ENCODE peak calls at places on chromosomes 3 and 15, in five cellular contexts. Y is EL; Q is GM20000; I is activated T-helper 1 cell treated with anti-CD3 and anti-CD28 coated beads, Interleukin-2, amount 50 U/mL, for 16 hours; A is stromal cell of bone marrow. W is an unnamed sample.

GRCh38 chr3:171329759-171330158 is 130.4 kb downstream of the TNIK start:
- DNase-seq in Y (no peak), Q (no peak), I (no peak), A (no peak), W (no peak)

GRCh38 chr15:62046064-62046779 is 14.0 kb downstream of the VPS13C start:
- DNase-seq in Y (no peak), Q (peak; percentile 37), I (no peak), A (no peak), W (no peak)

GRCh38 chr3:101043687-101044078 is 50.5 kb upstream of the ABI3BP start:
- DNase-seq in Y (no peak), Q (no peak), I (no peak), A (no peak), W (no peak)

GRCh38 chr3:124859025-124859424 is 28.1 kb downstream of the ITGB5 start:
- DNase-seq in Y (peak; percentile 74), Q (no peak), I (no peak), A (peak; percentile 71), W (no peak)

GRCh38 chr3:14413381-14414071 is 11.1 kb downstream of the SLC6A6 start:
- DNase-seq in Y (peak; percentile 76), Q (no peak), I (no peak), A (no peak), W (no peak)

GRCh38 chr3:39260957-39261356 is 18.9 kb downstream of the CX3CR1 start:
- DNase-seq in Y (peak; percentile 77), Q (peak; percentile 41), I (peak; percentile 9), A (peak; percentile 93), W (peak; percentile 77)

GRCh38 chr3:126476976-126477330 is 1.3 kb upstream of the ZXDC start:
- DNase-seq in Y (no peak), Q (no peak), I (no peak), A (no peak), W (no peak)

GRCh38 chr3:29922990-29923746 is 642.3 kb downstream of the RBMS3 start:
- DNase-seq in Y (peak; percentile 85), Q (no peak), I (no peak), A (peak; percentile 39), W (peak; percentile 72)

GRCh38 chr3:155192957-155193746 is 100.3 kb downstream of the STRIT1 start:
- DNase-seq in Y (no peak), Q (no peak), I (no peak), A (no peak), W (no peak)

GRCh38 chr3:195697582-195698324 is 23.0 kb upstream of the MUC20 start:
- DNase-seq in Y (peak; percentile 97), Q (peak; percentile 38), I (no peak), A (peak; percentile 98), W (peak; percentile 96)

GRCh38 chr3:51677358-51677757 is 6.3 kb downstream of the TEX264 start:
- DNase-seq in Y (no peak), Q (no peak), I (no peak), A (no peak), W (no peak)

GRCh38 chr3:71903141-71903540 is 118.2 kb upstream of the PROK2 start:
- DNase-seq in Y (no peak), Q (no peak), I (no peak), A (no peak), W (no peak)

GRCh38 chr3:138060792-138061191 is 50.8 kb downstream of the CLDN18 start:
- DNase-seq in Y (no peak), Q (no peak), I (no peak), A (no peak), W (no peak)

GRCh38 chr15:80404057-80404718 is at the start of gene ARNT2:
- DNase-seq in Y (peak; percentile 22), Q (peak; percentile 57), I (no peak), A (no peak), W (no peak)

GRCh38 chr15:59550961-59551360 is 60.6 kb upstream of the GCNT3 start:
- DNase-seq in Y (no peak), Q (no peak), I (no peak), A (no peak), W (no peak)

GRCh38 chr3:54870423-54870822 is 57.4 kb downstream of the LRTM1 start:
- DNase-seq in Y (peak; percentile 96), Q (peak; percentile 10), I (no peak), A (peak; percentile 96), W (peak; percentile 89)

GRCh38 chr15:24956131-24956838 is 1.5 kb downstream of the SNRPN start:
- DNase-seq in Y (peak; percentile 63), Q (peak; percentile 64), I (peak; percentile 21), A (peak; percentile 25), W (peak; percentile 1)

GRCh38 chr15:66746231-66746605 is 44.2 kb downstream of the SMAD6 start:
- DNase-seq in Y (no peak), Q (no peak), I (no peak), A (no peak), W (no peak)

GRCh38 chr3:111910806-111911205 is 51.7 kb downstream of the PHLDB2 start:
- DNase-seq in Y (peak; percentile 58), Q (no peak), I (no peak), A (peak; percentile 61), W (peak; percentile 71)

GRCh38 chr3:54536450-54536849 is 391.4 kb downstream of the LRTM1 start:
- DNase-seq in Y (no peak), Q (no peak), I (no peak), A (no peak), W (no peak)

GRCh38 chr3:5563537-5564277 is 376.2 kb downstream of the EDEM1 start:
- DNase-seq in Y (no peak), Q (no peak), I (no peak), A (no peak), W (no peak)

GRCh38 chr3:61824553-61825135 is 263.3 kb downstream of the PTPRG start:
- DNase-seq in Y (no peak), Q (no peak), I (no peak), A (no peak), W (no peak)

GRCh38 chr15:86300371-86301106 is 220.9 kb downstream of the AGBL1 start:
- DNase-seq in Y (no peak), Q (no peak), I (no peak), A (no peak), W (no peak)

GRCh38 chr15:28918141-28918983 is 32.6 kb downstream of the APBA2 start:
- DNase-seq in Y (no peak), Q (no peak), I (no peak), A (no peak), W (no peak)

GRCh38 chr3:99678023-99678422 is 39.6 kb downstream of the COL8A1 start:
- DNase-seq in Y (peak; percentile 88), Q (no peak), I (no peak), A (peak; percentile 94), W (peak; percentile 87)

GRCh38 chr3:71542548-71543370 is 40.8 kb downstream of the FOXP1 start:
- DNase-seq in Y (peak; percentile 89), Q (no peak), I (no peak), A (peak; percentile 89), W (peak; percentile 83)

GRCh38 chr3:123067689-123068226 is 933 bp downstream of the PDIA5 start:
- DNase-seq in Y (no peak), Q (no peak), I (no peak), A (no peak), W (no peak)

GRCh38 chr3:124178531-124178930 is 186.6 kb upstream of the ROPN1 start:
- DNase-seq in Y (peak; percentile 5), Q (no peak), I (no peak), A (no peak), W (no peak)

GRCh38 chr3:10551821-10552630 is 46.6 kb upstream of the ATP2B2 start:
- DNase-seq in Y (peak; percentile 74), Q (no peak), I (peak; percentile 56), A (peak; percentile 40), W (no peak)

W was measured in GM04503.